ENCODE peak calls at places on chromosomes 2 and 18, in four cellular contexts. I is PC-9, B is hepatocyte, A is GM23248. Y is an unnamed sample.

GRCh38 chr2:158291544-158292175 is 164.9 kb downstream of the CCDC148 start:
- DNase-seq in I (no peak), B (no peak), A (no peak), Y (no peak)

GRCh38 chr2:206701952-206702630 is 16.1 kb downstream of the DYTN start:
- DNase-seq in I (no peak), B (no peak), A (no peak), Y (no peak)

GRCh38 chr2:20457027-20457426 is 10.2 kb downstream of the RHOB start:
- DNase-seq in I (no peak), B (peak; percentile 37), A (peak; percentile 61), Y (no peak)

GRCh38 chr18:11148655-11149440 is 521 bp downstream of the PIEZO2 start:
- DNase-seq in I (no peak), B (peak; percentile 37), A (peak; percentile 35), Y (no peak)

GRCh38 chr2:138730497-138731030 is 49.6 kb downstream of the NXPH2 start:
- DNase-seq in I (no peak), B (no peak), A (no peak), Y (no peak)

GRCh38 chr2:86831537-86831936 is 30.1 kb downstream of the CD8B start:
- DNase-seq in I (no peak), B (no peak), A (no peak), Y (no peak)

GRCh38 chr18:55811964-55812363 is 224.0 kb upstream of the TCF4 start:
- DNase-seq in I (no peak), B (no peak), A (no peak), Y (no peak)

GRCh38 chr2:27125104-27125503 is 1.5 kb downstream of the ABHD1 start:
- DNase-seq in I (no peak), B (no peak), A (no peak), Y (no peak)

GRCh38 chr18:44638141-44638540 is 42.5 kb upstream of the SETBP1 start:
- DNase-seq in I (peak; percentile 48), B (no peak), A (no peak), Y (no peak)

GRCh38 chr18:46211816-46212215 is 107.6 kb downstream of the HAUS1 start:
- DNase-seq in I (no peak), B (no peak), A (peak; percentile 62), Y (no peak)

GRCh38 chr2:128638311-128638710 is 319.6 kb upstream of the HS6ST1 start:
- DNase-seq in I (no peak), B (no peak), A (no peak), Y (no peak)
- H3K9me2 ChIP-seq in I (no peaks in the 10 kb centered on the region), B (no peaks in the 10 kb centered on the region), A (no peaks in the 10 kb centered on the region), Y (no peaks in the 10 kb centered on the region)

DNA sequence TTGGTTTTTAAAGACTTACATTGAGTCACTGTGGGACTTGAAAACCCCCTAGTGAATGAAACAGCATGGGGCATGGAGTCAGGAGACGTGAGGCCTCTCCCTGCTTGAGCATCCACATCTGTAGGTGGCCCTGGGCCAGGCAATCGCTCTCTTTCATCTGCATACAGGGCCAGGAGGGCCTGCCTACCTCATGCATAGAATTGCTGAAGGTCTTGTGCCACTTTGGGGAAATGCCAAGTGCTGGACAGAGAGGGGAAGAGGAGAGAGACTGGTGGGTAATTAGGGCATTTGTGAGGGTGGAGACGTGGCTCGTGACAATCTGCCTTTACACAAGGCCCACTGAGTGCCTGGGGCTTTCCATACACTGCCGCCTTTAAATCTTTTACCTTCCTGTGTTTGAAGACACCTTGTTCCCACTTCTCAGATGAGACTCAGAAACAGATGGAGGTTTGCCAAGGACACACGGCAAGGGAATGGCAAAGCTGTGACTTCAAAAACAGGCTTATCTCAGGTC is 322.2 kb upstream of the HS6ST1 start:
- DNase-seq in I (no peak), B (no peak), A (no peak), Y (no peak)
- H3K9me2 ChIP-seq in I (no peaks in the 10 kb centered on the region), B (no peaks in the 10 kb centered on the region), A (no peaks in the 10 kb centered on the region), Y (no peaks in the 10 kb centered on the region)

GRCh38 chr2:7992612-7993596 is 689.0 kb upstream of the ID2 start:
- DNase-seq in I (no peak), B (no peak), A (peak; percentile 54), Y (no peak)

GRCh38 chr2:7984693-7985353 is 697.0 kb upstream of the ID2 start:
- DNase-seq in I (no peak), B (no peak), A (no peak), Y (no peak)

GRCh38 chr2:7983912-7984311 is 697.9 kb upstream of the ID2 start:
- DNase-seq in I (no peak), B (no peak), A (no peak), Y (no peak)

GRCh38 chr2:7986431-7986830 is 695.4 kb upstream of the ID2 start:
- DNase-seq in I (no peak), B (no peak), A (no peak), Y (no peak)

DNA sequence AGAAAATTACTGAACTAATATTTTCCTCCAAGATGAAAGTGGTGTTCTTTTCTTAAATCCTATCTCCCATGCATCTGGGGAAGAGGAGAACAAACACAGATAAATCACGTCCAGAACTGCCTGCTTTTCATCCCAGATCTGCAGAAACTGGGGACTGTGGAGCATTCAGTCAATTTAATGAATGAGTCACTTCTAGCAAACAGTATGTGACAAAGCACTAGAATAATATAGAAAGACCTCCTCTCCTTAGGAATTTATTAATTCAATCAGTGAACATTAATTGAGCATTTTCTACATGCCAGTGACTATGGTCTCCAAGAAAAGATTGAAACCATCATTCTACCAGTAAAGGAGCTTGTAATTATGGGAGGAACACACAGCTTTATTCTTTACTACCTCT is 693.4 kb upstream of the ID2 start:
- DNase-seq in I (no peak), B (no peak), A (no peak), Y (no peak)
- H3K9me2 ChIP-seq in I (no peaks in the 10 kb centered on the region), B (no peaks in the 10 kb centered on the region), A (no peaks in the 10 kb centered on the region), Y (no peaks in the 10 kb centered on the region)

GRCh38 chr2:7987992-7988391 is 693.9 kb upstream of the ID2 start:
- DNase-seq in I (no peak), B (no peak), A (no peak), Y (no peak)
- H3K9me2 ChIP-seq in I (no peaks in the 10 kb centered on the region), B (no peaks in the 10 kb centered on the region), A (no peaks in the 10 kb centered on the region), Y (no peaks in the 10 kb centered on the region)

GRCh38 chr2:7994397-7994951 is 687.4 kb upstream of the ID2 start:
- DNase-seq in I (no peak), B (no peak), A (no peak), Y (no peak)

GRCh38 chr2:7989823-7990222 is 692.0 kb upstream of the ID2 start:
- DNase-seq in I (no peak), B (no peak), A (no peak), Y (no peak)
- H3K9me2 ChIP-seq in I (no peaks in the 10 kb centered on the region), B (no peaks in the 10 kb centered on the region), A (no peaks in the 10 kb centered on the region), Y (no peaks in the 10 kb centered on the region)

DNA sequence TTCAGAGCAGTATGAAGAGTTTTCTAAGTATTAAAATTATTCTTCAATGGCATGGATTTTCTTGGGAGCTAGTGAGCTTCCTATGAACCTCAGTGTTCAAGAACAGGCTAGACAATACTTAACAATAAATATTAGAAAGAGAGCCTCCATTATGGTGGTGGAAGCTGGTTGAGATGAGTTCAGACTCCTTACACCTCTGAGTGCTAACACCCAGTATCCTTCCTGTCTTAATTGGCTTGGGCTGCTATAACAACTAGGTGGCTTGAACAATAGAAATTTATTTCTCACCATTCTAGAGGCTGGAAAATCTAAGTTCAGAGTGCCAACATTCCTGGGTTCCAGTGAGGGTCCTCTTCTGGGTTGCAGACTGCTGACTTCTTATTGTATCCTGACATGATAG is 369.4 kb upstream of the HNRNPA3 start:
- DNase-seq in I (no peak), B (no peak), A (no peak), Y (no peak)
- H3K9me2 ChIP-seq in I (no peaks in the 10 kb centered on the region), B (no peaks in the 10 kb centered on the region), A (no peaks in the 10 kb centered on the region), Y (no peaks in the 10 kb centered on the region)

Y was measured in OCI-LY7.